ENCODE peak calls at places on chromosomes 3 and 15, in five cellular contexts. Y is HFF-Myc, H is AG08395, E is hippocampal formation, L is NCI-H748 treated with DMSO at 0.1 percent for 48 hours. B is an unnamed sample.

GRCh38 chr15:74789171-74789627 is 7.3 kb downstream of the CSK start:
- DNase-seq in E (no peak), H (no peak), Y (no peak), L (no peak), B (no peak)

GRCh38 chr15:72766780-72767179 is 16.8 kb downstream of the ADPGK start:
- DNase-seq in Y (no peak), E (no peak), L (no peak), H (no peak), B (no peak)

GRCh38 chr15:48627260-48627969 is 18.1 kb downstream of the FBN1 start:
- DNase-seq in E (no peak), H (peak), L (no peak), Y (no peak), B (peak)

GRCh38 chr3:118641608-118642007 is 393.0 kb downstream of the IGSF11 start:
- DNase-seq in Y (no peak), H (no peak), E (no peak), L (peak), B (peak)

GRCh38 chr3:187473778-187474406 is 105.7 kb downstream of the RTP4 start:
- DNase-seq in L (no peak), H (no peak), E (no peak), Y (no peak), B (no peak)

GRCh38 chr3:100159564-100160153 is 45.4 kb upstream of the FILIP1L start:
- DNase-seq in L (no peak), E (no peak), Y (no peak), H (peak), B (peak)

GRCh38 chr3:65473746-65474145 is 565.0 kb downstream of the MAGI1 start:
- DNase-seq in L (no peak), Y (no peak), E (no peak), H (peak), B (peak)

GRCh38 chr3:106013971-106014370 is 145.2 kb upstream of the CBLB start:
- DNase-seq in Y (peak), L (no peak), H (peak), E (no peak), B (peak)

GRCh38 chr15:90482124-90483011 is 47.4 kb upstream of the CRTC3 start:
- DNase-seq in E (peak), Y (peak), L (peak), H (peak), B (peak)

GRCh38 chr15:63514533-63514943 is 10.1 kb downstream of the USP3 start:
- DNase-seq in E (no peak), H (peak), L (no peak), Y (no peak), B (peak)

GRCh38 chr3:95923496-95924210 is 890.7 kb upstream of the EPHA6 start:
- DNase-seq in E (no peak), H (peak), L (no peak), Y (peak), B (peak)

GRCh38 chr3:32419766-32420137 is 28.1 kb downstream of the CMTM7 start:
- DNase-seq in E (no peak), L (no peak), Y (no peak), H (no peak), B (no peak)

GRCh38 chr15:40338041-40338657 is 2.6 kb downstream of the CCDC9B start:
- DNase-seq in L (peak), Y (no peak), H (peak), E (peak), B (peak)

GRCh38 chr15:57253082-57253481 is 123.2 kb upstream of the CGNL1 start:
- DNase-seq in H (no peak), L (no peak), Y (no peak), E (no peak), B (no peak)

B was measured in HT1080.